ENCODE peak calls at places on chromosomes 13 and 19, in six cellular contexts. One of them, this sample, is unnamed.

GRCh38 chr19:6753178-6754031 is 13.8 kb downstream of the SH2D3A start:
- DNase-seq in endothelial cell: peak; percentile 71
- DNase-seq in iPS DF 6.9: no peak
- DNase-seq in left ventricle myocardium inferior: peak; percentile 78
- DNase-seq in effector memory CD4-positive, alpha-beta T cell: peak; percentile 59
- DNase-seq in fibroblast of villous mesenchyme: peak; percentile 67
- DNase-seq in this sample: peak; percentile 55

GRCh38 chr13:102724923-102725322 is 30.1 kb upstream of the METTL21C start:
- DNase-seq in endothelial cell: no peak
- DNase-seq in left ventricle myocardium inferior: no peak
- DNase-seq in effector memory CD4-positive, alpha-beta T cell: no peak
- DNase-seq in iPS DF 6.9: no peak
- DNase-seq in fibroblast of villous mesenchyme: peak; percentile 70
- DNase-seq in this sample: no peak

GRCh38 chr13:24106429-24106828 is 54.1 kb upstream of the SPATA13 start:
- DNase-seq in effector memory CD4-positive, alpha-beta T cell: no peak
- DNase-seq in endothelial cell: no peak
- DNase-seq in left ventricle myocardium inferior: no peak
- DNase-seq in iPS DF 6.9: no peak
- DNase-seq in fibroblast of villous mesenchyme: no peak
- DNase-seq in this sample: no peak

GRCh38 chr19:7582446-7582845 is 13.2 kb upstream of the CAMSAP3 start:
- DNase-seq in iPS DF 6.9: no peak
- DNase-seq in effector memory CD4-positive, alpha-beta T cell: no peak
- DNase-seq in fibroblast of villous mesenchyme: no peak
- DNase-seq in endothelial cell: no peak
- DNase-seq in left ventricle myocardium inferior: no peak
- DNase-seq in this sample: no peak

GRCh38 chr19:2888739-2889224 is 11.9 kb upstream of the ZNF57 start:
- DNase-seq in fibroblast of villous mesenchyme: peak; percentile 34
- DNase-seq in left ventricle myocardium inferior: no peak
- DNase-seq in iPS DF 6.9: no peak
- DNase-seq in endothelial cell: no peak
- DNase-seq in effector memory CD4-positive, alpha-beta T cell: no peak
- DNase-seq in this sample: peak; percentile 4

GRCh38 chr19:679418-680286 is 3.5 kb downstream of the FSTL3 start:
- DNase-seq in endothelial cell: peak; percentile 45
- DNase-seq in fibroblast of villous mesenchyme: peak; percentile 91
- DNase-seq in effector memory CD4-positive, alpha-beta T cell: no peak
- DNase-seq in left ventricle myocardium inferior: peak; percentile 71
- DNase-seq in iPS DF 6.9: no peak
- DNase-seq in this sample: no peak

GRCh38 chr13:80371840-80372509 is 31.0 kb upstream of the SPRY2 start:
- DNase-seq in fibroblast of villous mesenchyme: no peak
- DNase-seq in effector memory CD4-positive, alpha-beta T cell: no peak
- DNase-seq in endothelial cell: no peak
- DNase-seq in iPS DF 6.9: no peak
- DNase-seq in left ventricle myocardium inferior: no peak
- DNase-seq in this sample: no peak

GRCh38 chr19:2111886-2112285 is 15.2 kb downstream of the IZUMO4 start:
- DNase-seq in iPS DF 6.9: no peak
- DNase-seq in left ventricle myocardium inferior: no peak
- DNase-seq in endothelial cell: no peak
- DNase-seq in fibroblast of villous mesenchyme: no peak
- DNase-seq in effector memory CD4-positive, alpha-beta T cell: no peak
- DNase-seq in this sample: no peak

GRCh38 chr13:27007166-27007565 is 164.4 kb downstream of the USP12 start:
- DNase-seq in fibroblast of villous mesenchyme: no peak
- DNase-seq in effector memory CD4-positive, alpha-beta T cell: no peak
- DNase-seq in iPS DF 6.9: no peak
- DNase-seq in left ventricle myocardium inferior: no peak
- DNase-seq in endothelial cell: no peak
- DNase-seq in this sample: no peak

GRCh38 chr13:44819762-44820161 is 169.5 kb downstream of the NUFIP1 start:
- DNase-seq in endothelial cell: no peak
- DNase-seq in iPS DF 6.9: no peak
- DNase-seq in left ventricle myocardium inferior: no peak
- DNase-seq in fibroblast of villous mesenchyme: peak; percentile 54
- DNase-seq in effector memory CD4-positive, alpha-beta T cell: no peak
- DNase-seq in this sample: no peak

GRCh38 chr13:94708031-94708571 is 4.2 kb downstream of the SOX21 start:
- DNase-seq in iPS DF 6.9: no peak
- DNase-seq in left ventricle myocardium inferior: no peak
- DNase-seq in effector memory CD4-positive, alpha-beta T cell: no peak
- DNase-seq in fibroblast of villous mesenchyme: no peak
- DNase-seq in endothelial cell: no peak
- DNase-seq in this sample: no peak

GRCh38 chr13:100392709-100393630 is 195.6 kb downstream of the GGACT start:
- DNase-seq in effector memory CD4-positive, alpha-beta T cell: peak; percentile 5
- DNase-seq in fibroblast of villous mesenchyme: peak; percentile 100
- DNase-seq in left ventricle myocardium inferior: peak; percentile 56
- DNase-seq in iPS DF 6.9: no peak
- DNase-seq in endothelial cell: no peak
- DNase-seq in this sample: peak; percentile 11

GRCh38 chr19:10114651-10115391 is 3.3 kb downstream of the P2RY11 start:
- DNase-seq in left ventricle myocardium inferior: no peak
- DNase-seq in effector memory CD4-positive, alpha-beta T cell: no peak
- DNase-seq in iPS DF 6.9: no peak
- DNase-seq in fibroblast of villous mesenchyme: no peak
- DNase-seq in endothelial cell: no peak
- DNase-seq in this sample: no peak

GRCh38 chr19:13318190-13318589 is 168.0 kb downstream of the IER2 start:
- DNase-seq in iPS DF 6.9: no peak
- DNase-seq in fibroblast of villous mesenchyme: no peak
- DNase-seq in effector memory CD4-positive, alpha-beta T cell: no peak
- DNase-seq in left ventricle myocardium inferior: no peak
- DNase-seq in endothelial cell: no peak
- DNase-seq in this sample: no peak

GRCh38 chr13:42525035-42525504 is 48.9 kb upstream of the TNFSF11 start:
- DNase-seq in iPS DF 6.9: no peak
- DNase-seq in effector memory CD4-positive, alpha-beta T cell: no peak
- DNase-seq in fibroblast of villous mesenchyme: peak; percentile 80
- DNase-seq in left ventricle myocardium inferior: no peak
- DNase-seq in endothelial cell: peak; percentile 22
- DNase-seq in this sample: no peak

GRCh38 chr13:99436686-99437416 is 64.4 kb upstream of the TM9SF2 start:
- DNase-seq in effector memory CD4-positive, alpha-beta T cell: peak; percentile 90
- DNase-seq in left ventricle myocardium inferior: peak; percentile 85
- DNase-seq in endothelial cell: peak; percentile 88
- DNase-seq in fibroblast of villous mesenchyme: peak; percentile 90
- DNase-seq in iPS DF 6.9: no peak
- DNase-seq in this sample: peak; percentile 88

GRCh38 chr19:16197188-16197621 is 506 bp upstream of the AP1M1 start:
- DNase-seq in endothelial cell: no peak
- DNase-seq in left ventricle myocardium inferior: no peak
- DNase-seq in iPS DF 6.9: no peak
- DNase-seq in effector memory CD4-positive, alpha-beta T cell: no peak
- DNase-seq in fibroblast of villous mesenchyme: peak; percentile 58
- DNase-seq in this sample: no peak

GRCh38 chr19:49475995-49476880 is 2.2 kb downstream of the FLT3LG start:
- DNase-seq in iPS DF 6.9: peak; percentile 80
- DNase-seq in endothelial cell: peak; percentile 88
- DNase-seq in fibroblast of villous mesenchyme: no peak
- DNase-seq in left ventricle myocardium inferior: no peak
- DNase-seq in effector memory CD4-positive, alpha-beta T cell: peak; percentile 55
- DNase-seq in this sample: peak; percentile 49

GRCh38 chr19:46574533-46574932 is 26.6 kb upstream of the CALM3 start:
- DNase-seq in fibroblast of villous mesenchyme: peak; percentile 22
- DNase-seq in left ventricle myocardium inferior: no peak
- DNase-seq in endothelial cell: no peak
- DNase-seq in effector memory CD4-positive, alpha-beta T cell: peak; percentile 6
- DNase-seq in iPS DF 6.9: no peak
- DNase-seq in this sample: no peak

GRCh38 chr13:20993661-20994440 is 67.5 kb downstream of the LATS2 start:
- DNase-seq in left ventricle myocardium inferior: no peak
- DNase-seq in endothelial cell: no peak
- DNase-seq in iPS DF 6.9: no peak
- DNase-seq in fibroblast of villous mesenchyme: peak; percentile 72
- DNase-seq in effector memory CD4-positive, alpha-beta T cell: no peak
- DNase-seq in this sample: no peak

GRCh38 chr19:10417598-10418280 is 2.6 kb upstream of the PDE4A start:
- DNase-seq in effector memory CD4-positive, alpha-beta T cell: no peak
- DNase-seq in left ventricle myocardium inferior: no peak
- DNase-seq in fibroblast of villous mesenchyme: no peak
- DNase-seq in iPS DF 6.9: no peak
- DNase-seq in endothelial cell: no peak
- DNase-seq in this sample: no peak

GRCh38 chr13:67408823-67409222 is 178.7 kb upstream of the PCDH9 start:
- DNase-seq in endothelial cell: no peak
- DNase-seq in effector memory CD4-positive, alpha-beta T cell: no peak
- DNase-seq in fibroblast of villous mesenchyme: peak; percentile 12
- DNase-seq in iPS DF 6.9: no peak
- DNase-seq in left ventricle myocardium inferior: no peak
- DNase-seq in this sample: no peak

GRCh38 chr19:45641274-45642105 is 2.3 kb upstream of the EML2 start:
- DNase-seq in effector memory CD4-positive, alpha-beta T cell: peak; percentile 27
- DNase-seq in endothelial cell: peak; percentile 59
- DNase-seq in fibroblast of villous mesenchyme: peak; percentile 63
- DNase-seq in iPS DF 6.9: peak; percentile 97
- DNase-seq in left ventricle myocardium inferior: peak; percentile 74
- DNase-seq in this sample: peak; percentile 15

This sample was measured in activated T-helper 1 cell treated with Interleukin-2 at 50 U/mL for 16 hours.